ENCODE peak calls at places on chromosome 11, in four cellular contexts. D is fibroblast of the aortic adventitia, A is T-helper 1 cell, V is SJSA1. P is an unnamed sample.

GRCh38 chr11:72773291-72773690 is 20.6 kb downstream of the STARD10 start:
- DNase-seq in D (peak), A (no peak), V (peak), P (peak)

GRCh38 chr11:211295-211694 is 3.8 kb downstream of the RIC8A start:
- DNase-seq in D (no peak), A (no peak), V (no peak), P (no peak)

GRCh38 chr11:110716361-110716760 is 4.1 kb upstream of the ARHGAP20 start:
- DNase-seq in D (peak), A (no peak), V (peak), P (peak)

GRCh38 chr11:45869551-45869950 is 15.9 kb upstream of the MAPK8IP1 start:
- DNase-seq in D (no peak), A (no peak), V (no peak), P (no peak)

GRCh38 chr11:112728288-112728687 is 232.9 kb upstream of the NCAM1 start:
- DNase-seq in D (no peak), A (no peak), V (no peak), P (no peak)

GRCh38 chr11:22792497-22792896 is 37.1 kb downstream of the SVIP start:
- DNase-seq in D (peak), A (no peak), V (peak), P (peak)

GRCh38 chr11:36400768-36401455 is 104.8 kb downstream of the PRR5L start:
- DNase-seq in D (no peak), A (no peak), V (no peak), P (no peak)

GRCh38 chr11:62539238-62539925 is 7.2 kb downstream of the AHNAK start:
- DNase-seq in D (peak), A (no peak), V (peak), P (peak)

GRCh38 chr11:36266767-36267166 is 22.5 kb downstream of the COMMD9 start:
- DNase-seq in D (no peak), A (no peak), V (no peak), P (no peak)

GRCh38 chr11:129840236-129840635 is 24.6 kb downstream of the TMEM45B start:
- DNase-seq in D (no peak), A (no peak), V (no peak), P (no peak)

GRCh38 chr11:44936527-44936926 is 14.2 kb downstream of the TP53I11 start:
- DNase-seq in D (peak), A (peak), V (peak), P (peak)

GRCh38 chr11:113587318-113587739 is 112.1 kb upstream of the DRD2 start:
- DNase-seq in D (no peak), A (no peak), V (peak), P (no peak)

GRCh38 chr11:122617297-122617696 is 38.2 kb upstream of the UBASH3B start:
- DNase-seq in D (no peak), A (no peak), V (no peak), P (no peak)

GRCh38 chr11:6705905-6706535 is 22.9 kb upstream of the MRPL17 start:
- DNase-seq in D (peak), A (no peak), V (no peak), P (peak)

GRCh38 chr11:7851391-7851790 is 54.6 kb upstream of the OR5P2 start:
- DNase-seq in D (no peak), A (no peak), V (no peak), P (no peak)

GRCh38 chr11:119482561-119483001 is 59.6 kb upstream of the THY1 start:
- DNase-seq in D (no peak), A (no peak), V (no peak), P (no peak)

GRCh38 chr11:118657238-118657637 is 22.2 kb downstream of the TREH start:
- DNase-seq in D (no peak), A (no peak), V (no peak), P (no peak)

GRCh38 chr11:8863838-8864237 is 47.2 kb upstream of the AKIP1 start:
- DNase-seq in D (peak), A (no peak), V (peak), P (peak)

GRCh38 chr11:70482529-70482917 is 84.2 kb downstream of the CTTN start:
- DNase-seq in D (peak), A (no peak), V (no peak), P (peak)

GRCh38 chr11:124415356-124415923 is 9.2 kb downstream of the OR8B4 start:
- DNase-seq in D (peak), A (no peak), V (no peak), P (peak)

GRCh38 chr11:19939415-19939929 is 220.8 kb downstream of the DBX1 start:
- DNase-seq in D (no peak), A (no peak), V (no peak), P (no peak)

GRCh38 chr11:44243633-44244343 is 66.2 kb downstream of the ALX4 start:
- DNase-seq in D (peak), A (no peak), V (peak), P (peak)

GRCh38 chr11:7578276-7578955 is 64.6 kb downstream of the PPFIBP2 start:
- DNase-seq in D (no peak), A (no peak), V (no peak), P (no peak)

GRCh38 chr11:106568632-106569031 is 449.6 kb downstream of the GUCY1A2 start:
- DNase-seq in D (no peak), A (no peak), V (no peak), P (no peak)

GRCh38 chr11:70268526-70268925 is 2.0 kb upstream of the PPFIA1 start:
- DNase-seq in D (no peak), A (no peak), V (no peak), P (no peak)

GRCh38 chr11:5719703-5720495 is 16.3 kb upstream of the OR56B1 start:
- DNase-seq in D (no peak), A (no peak), V (no peak), P (peak)